ENCODE peak calls at places on chromosomes 2 and 18, in seven cellular contexts. P is GM10248; A is A172; F is WTC11; U is activated naive CD4-positive, alpha-beta T cell; Y is Panc1; R is HFFc6. V is an unnamed sample.

GRCh38 chr18:23353459-23353858 is 99.6 kb upstream of the RIOK3 start:
- DNase-seq in P (peak), A (no peak), F (no peak), U (no peak), Y (no peak), R (no peak), V (no peak)

GRCh38 chr2:111057045-111057444 is 63.7 kb upstream of the BCL2L11 start:
- DNase-seq in P (no peak), A (no peak), F (no peak), U (no peak), Y (no peak), R (no peak), V (no peak)

GRCh38 chr2:34003795-34004194 is 404.7 kb upstream of the FAM98A start:
- DNase-seq in P (no peak), A (no peak), F (no peak), U (no peak), Y (no peak), R (no peak), V (no peak)

GRCh38 chr2:104415284-104415683 is 438.6 kb upstream of the POU3F3 start:
- DNase-seq in P (no peak), A (no peak), F (no peak), U (no peak), Y (no peak), R (no peak), V (no peak)

GRCh38 chr2:25822190-25823117 is 55.8 kb downstream of the ASXL2 start:
- DNase-seq in P (peak), A (no peak), F (peak), U (peak), Y (no peak), R (no peak), V (peak)

GRCh38 chr18:46915800-46916550 is 1.3 kb downstream of the PIAS2 start:
- DNase-seq in P (no peak), A (no peak), F (no peak), U (no peak), Y (no peak), R (no peak), V (no peak)

GRCh38 chr2:218754201-218754600 is 27.7 kb upstream of the CYP27A1 start:
- DNase-seq in P (no peak), A (no peak), F (no peak), U (no peak), Y (no peak), R (no peak), V (no peak)

GRCh38 chr2:240821429-240821778 is 1.4 kb upstream of the KIF1A start:
- DNase-seq in P (no peak), A (no peak), F (no peak), U (no peak), Y (no peak), R (no peak), V (no peak)